ENCODE peak calls at places on chromosome 22, in ten cellular contexts. A is IMR-90, T is H1, M is mammary epithelial cell, Q is fibroblast of lung, I is neural progenitor cell, B is astrocyte, C is GM23248, P is hepatocyte, W is A549. R is an unnamed sample. For H3K4me1, the result is how much of the 10 kb centered on the place peaks cover.

GRCh38 chr22:21642584-21643448 is 714 bp downstream of the SDF2L1 start:
- DNase-seq in A (peak), T (no peak), M (peak), Q (peak), I (peak), B (no peak), C (peak), P (peak), W (peak), R (no peak)

GRCh38 chr22:42388130-42388797 is 43.9 kb downstream of the NFAM1 start:
- DNase-seq in A (peak), T (no peak), M (peak), Q (peak), I (peak), B (peak), C (peak), P (no peak), W (no peak), R (no peak)

GRCh38 chr22:44878483-44879300 is 126.3 kb downstream of the ARHGAP8 start:
- DNase-seq in A (no peak), T (no peak), M (no peak), Q (no peak), I (no peak), B (no peak), C (no peak), P (no peak), W (no peak), R (no peak)

GRCh38 chr22:38308791-38309498 is 8.3 kb downstream of the CSNK1E start:
- DNase-seq in A (no peak), T (no peak), M (no peak), Q (no peak), I (no peak), B (no peak), C (no peak), P (peak), W (no peak), R (no peak)

GRCh38 chr22:47366026-47366767 is 603.7 kb downstream of the TBC1D22A start:
- DNase-seq in A (no peak), T (no peak), M (no peak), Q (no peak), I (no peak), B (no peak), C (no peak), P (no peak), W (no peak), R (no peak)

GRCh38 chr22:29994027-29994715 is 86.1 kb upstream of the HORMAD2 start:
- DNase-seq in A (peak), T (no peak), M (peak), Q (peak), I (no peak), B (peak), C (peak), P (no peak), W (peak), R (no peak)

GRCh38 chr22:48758905-48759875 is 1068.5 kb downstream of the BRD1 start:
- DNase-seq in A (no peak), T (no peak), M (no peak), Q (no peak), I (no peak), B (no peak), C (no peak), P (peak), W (no peak), R (no peak)

GRCh38 chr22:43172191-43172590 is 14.7 kb downstream of the TTLL12 start:
- DNase-seq in A (no peak), T (no peak), M (no peak), Q (no peak), I (no peak), B (no peak), C (no peak), P (no peak), W (no peak), R (no peak)

GRCh38 chr22:49548356-49549202 is 279.1 kb downstream of the BRD1 start:
- DNase-seq in A (no peak), T (no peak), M (no peak), Q (no peak), I (peak), B (no peak), C (no peak), P (peak), W (no peak), R (no peak)

GRCh38 chr22:44147821-44148574 is 32.7 kb upstream of the PARVG start:
- DNase-seq in A (peak), T (peak), M (no peak), Q (peak), I (peak), B (peak), C (peak), P (peak), W (no peak), R (no peak)

GRCh38 chr22:39689421-39689820 is 118.9 kb downstream of the CACNA1I start:
- DNase-seq in A (no peak), T (no peak), M (no peak), Q (no peak), I (no peak), B (no peak), C (no peak), P (no peak), W (no peak), R (no peak)

GRCh38 chr22:28442951-28443876 is 236.4 kb downstream of the TTC28 start:
- DNase-seq in A (peak), T (peak), M (peak), Q (peak), I (peak), B (peak), C (peak), P (peak), W (no peak), R (peak)

GRCh38 chr22:48683640-48684039 is 1144.0 kb downstream of the BRD1 start:
- DNase-seq in A (no peak), T (no peak), M (no peak), Q (no peak), I (no peak), B (no peak), C (no peak), P (no peak), W (no peak), R (no peak)

GRCh38 chr22:35215993-35216392 is 41.3 kb upstream of the HMGXB4 start:
- DNase-seq in A (no peak), T (no peak), M (no peak), Q (no peak), I (no peak), B (no peak), C (no peak), P (no peak), W (no peak), R (no peak)

GRCh38 chr22:32535531-32536190 is 61.0 kb downstream of the FBXO7 start:
- DNase-seq in A (no peak), T (no peak), M (no peak), Q (no peak), I (no peak), B (no peak), C (no peak), P (no peak), W (no peak), R (no peak)

GRCh38 chr22:30859714-30860095 is 108.9 kb downstream of the MORC2 start:
- DNase-seq in A (no peak), T (no peak), M (no peak), Q (no peak), I (no peak), B (no peak), C (no peak), P (peak), W (no peak), R (no peak)

GRCh38 chr22:49718396-49718795 is 109.3 kb downstream of the BRD1 start:
- DNase-seq in A (no peak), T (no peak), M (no peak), Q (no peak), I (no peak), B (no peak), C (no peak), P (no peak), W (no peak), R (no peak)

GRCh38 chr22:40855104-40855959 is 1.1 kb downstream of the ST13 start:
- DNase-seq in A (no peak), T (no peak), M (peak), Q (peak), I (peak), B (no peak), C (peak), P (peak), W (no peak), R (no peak)

GRCh38 chr22:50633771-50634170 is 5.8 kb upstream of the ARSA start:
- DNase-seq in A (no peak), T (no peak), M (no peak), Q (no peak), I (no peak), B (no peak), C (no peak), P (no peak), W (no peak), R (no peak)

GRCh38 chr22:29700949-29701927 is 18.6 kb upstream of the CABP7 start:
- DNase-seq in A (peak), T (no peak), M (no peak), Q (peak), I (peak), B (peak), C (peak), P (peak), W (peak), R (no peak)

DNA sequence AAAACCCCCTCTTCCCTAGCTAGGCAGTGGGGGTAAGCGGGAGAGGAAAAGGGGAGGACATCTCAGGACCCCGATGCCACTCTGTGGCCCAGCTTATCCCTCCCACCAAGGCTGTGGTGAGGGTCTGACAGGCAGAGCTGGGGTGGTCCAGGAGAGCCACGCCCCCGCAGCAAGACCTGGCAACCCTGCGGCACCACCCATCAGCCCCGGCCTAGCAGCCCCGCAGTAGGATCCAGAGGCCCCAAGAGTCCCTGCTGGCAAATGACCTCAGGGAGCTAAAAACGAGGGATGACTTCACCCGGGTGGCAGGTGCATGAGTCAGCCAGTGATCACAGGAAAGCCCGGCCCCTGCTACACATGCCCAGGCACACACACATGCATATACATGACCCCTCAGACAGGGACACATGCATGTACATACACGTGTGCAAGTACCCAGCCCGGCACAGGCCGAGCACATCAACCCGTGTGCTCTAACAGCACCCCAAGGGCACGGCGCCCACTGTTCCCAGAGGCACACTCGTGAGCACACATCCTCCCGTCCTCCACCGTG is 32.3 kb downstream of the ARVCF start:
- DNase-seq in A (peak), T (no peak), M (peak), Q (peak), I (no peak), B (peak), C (peak), P (peak), W (peak), R (no peak)
- H3K4me2 ChIP-seq in A (no peak), T (no peak), M (peak), Q (no peak), I (no peak), B (peak), C (no peak), P (no peak), W (peak), R (no peak)

DNA sequence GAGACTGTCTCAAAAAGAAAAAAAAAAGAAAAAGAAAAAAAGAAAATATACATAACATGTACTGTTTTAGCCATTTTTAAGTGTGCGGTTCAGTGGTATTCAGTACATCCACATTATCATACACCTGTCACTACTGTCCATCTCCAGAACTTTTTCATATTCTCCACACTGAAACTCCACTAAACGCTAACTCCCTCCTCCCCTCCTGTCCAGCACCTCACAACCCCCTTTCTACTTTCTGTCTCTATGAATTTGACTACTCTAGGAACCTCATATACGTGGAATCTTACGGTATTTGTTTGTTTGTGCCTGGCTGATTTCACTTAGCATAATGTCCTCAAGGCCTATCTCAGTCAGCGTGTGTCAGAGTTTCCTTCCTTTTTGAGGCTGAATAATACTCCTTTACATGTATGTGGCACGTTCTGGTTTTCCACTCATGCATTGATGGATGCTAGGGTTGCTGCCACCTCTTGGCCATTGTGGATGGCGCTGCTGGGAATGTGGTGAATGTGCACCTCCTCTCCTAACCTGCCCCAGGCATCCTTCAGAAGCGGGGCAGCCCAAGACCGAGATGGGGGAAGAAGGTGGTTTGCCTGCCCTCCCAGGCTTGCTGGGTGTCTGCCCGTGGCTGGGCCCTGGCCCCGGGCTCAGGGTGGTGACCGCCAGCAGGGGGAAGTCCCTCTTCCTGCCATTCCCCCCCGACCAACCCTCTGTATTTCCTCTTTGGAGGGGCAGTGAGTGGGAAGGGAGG is 60.5 kb downstream of the BCR start:
- DNase-seq in A (no peak), T (no peak), M (peak), Q (no peak), I (peak), B (no peak), C (peak), P (no peak), W (peak), R (no peak)
- H3K4me1 ChIP-seq in A (under half), T (half or more), M (under half), Q (under half), I (half or more), B (under half), C (under half), P (half or more), W (under half), R (half or more)

DNA sequence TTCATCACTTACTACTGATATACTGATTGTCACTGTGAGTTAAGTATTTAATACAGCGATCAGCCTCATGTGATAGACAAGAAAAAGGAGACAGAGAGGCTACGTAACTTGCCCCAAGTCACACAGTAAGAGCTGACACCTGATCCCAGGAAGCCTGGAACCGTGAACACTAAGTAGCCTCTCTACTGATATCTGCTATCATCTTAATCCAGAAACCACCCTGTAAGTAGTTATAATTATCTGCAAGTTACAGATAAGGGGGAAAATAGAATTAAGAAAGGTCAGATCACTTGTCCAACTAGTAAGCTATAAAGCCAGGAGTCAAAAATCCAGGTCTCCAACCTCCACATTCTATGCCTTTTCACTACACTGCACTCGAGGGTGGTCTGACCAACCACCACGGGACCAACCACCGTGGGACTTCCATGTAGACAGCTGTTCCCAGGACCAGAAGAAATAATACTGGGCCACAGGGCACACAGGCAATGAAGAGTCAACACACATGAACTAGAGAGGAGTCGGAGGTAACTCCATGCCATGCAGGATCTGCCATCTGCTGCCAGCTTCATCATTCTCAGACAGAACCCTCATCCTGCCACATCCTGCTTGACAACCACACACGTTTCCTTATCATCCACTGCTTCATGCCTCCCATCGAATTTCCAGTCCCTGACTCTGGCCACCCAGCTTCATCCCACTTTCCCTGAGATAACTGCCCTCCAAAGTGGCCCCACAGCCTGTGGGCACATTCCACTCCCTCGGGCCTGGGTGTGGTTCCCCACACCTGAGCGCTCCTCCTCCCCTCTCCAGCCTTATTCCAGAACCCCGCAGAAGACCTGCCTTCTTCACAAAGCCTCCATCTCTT is 58.6 kb downstream of the MICAL3 start:
- DNase-seq in A (no peak), T (no peak), M (no peak), Q (no peak), I (no peak), B (no peak), C (no peak), P (no peak), W (no peak), R (no peak)
- H3K4me2 ChIP-seq in A (no peak), T (no peak), M (no peak), Q (no peak), I (no peak), B (no peak), C (no peak), P (no peak), W (peak), R (no peak)

DNA sequence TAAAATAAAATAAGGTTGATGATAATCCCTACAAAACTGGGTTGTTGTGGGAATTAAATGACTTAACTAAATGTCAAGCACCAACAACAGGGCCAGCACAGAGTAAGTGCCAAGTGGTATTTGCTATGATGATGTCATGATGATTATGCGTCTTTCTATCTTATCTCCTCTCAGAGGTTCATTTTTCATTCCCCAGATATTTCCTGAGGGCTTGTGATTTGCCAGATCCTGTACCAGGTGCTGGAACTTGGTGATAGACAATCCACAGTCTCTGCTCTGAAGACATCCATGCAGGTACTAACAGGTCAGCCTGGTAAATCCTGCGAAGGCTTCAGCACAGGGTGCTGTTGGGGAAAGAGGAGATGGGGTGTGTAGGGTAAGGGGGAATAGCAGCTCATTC is 8.2 kb upstream of the MYH9 start:
- DNase-seq in A (peak), T (no peak), M (peak), Q (peak), I (no peak), B (peak), C (peak), P (peak), W (peak), R (no peak)
- H3K4me1 ChIP-seq in A (under half), T (under half), M (under half), Q (under half), I (under half), B (under half), C (under half), P (under half), W (half or more), R (under half)

GRCh38 chr22:45969414-45969799 is 7.6 kb downstream of the WNT7B start:
- DNase-seq in A (no peak), T (no peak), M (no peak), Q (no peak), I (peak), B (peak), C (no peak), P (no peak), W (no peak), R (no peak)

GRCh38 chr22:45966320-45966891 is 10.6 kb downstream of the WNT7B start:
- DNase-seq in A (no peak), T (no peak), M (no peak), Q (peak), I (no peak), B (no peak), C (no peak), P (no peak), W (no peak), R (no peak)

GRCh38 chr22:45966892-45967365 is 10.0 kb downstream of the WNT7B start:
- DNase-seq in A (no peak), T (no peak), M (no peak), Q (no peak), I (peak), B (no peak), C (no peak), P (no peak), W (no peak), R (no peak)

GRCh38 chr22:45968751-45969413 is 8.1 kb downstream of the WNT7B start:
- DNase-seq in A (peak), T (no peak), M (peak), Q (peak), I (no peak), B (peak), C (peak), P (no peak), W (peak), R (no peak)

GRCh38 chr22:45968003-45968650 is 8.8 kb downstream of the WNT7B start:
- DNase-seq in A (peak), T (no peak), M (no peak), Q (peak), I (no peak), B (peak), C (no peak), P (no peak), W (no peak), R (no peak)
- H3K4me2 ChIP-seq in A (no peak), T (no peak), M (no peak), Q (no peak), I (no peak), B (peak), C (no peak), P (no peak), W (peak), R (no peak)